ENCODE peak calls at places on chromosome 1, in nine cellular contexts. One of them, this sample, is unnamed.

GRCh38 chr1:210689741-210690635 is 361.3 kb downstream of the HHAT start:
- DNase-seq in lower lobe of right lung: no peak
- DNase-seq in esophagus muscularis mucosa: no peak
- DNase-seq in AG10803: no peak
- DNase-seq in thyroid gland: peak
- DNase-seq in bronchial epithelial cell: no peak
- DNase-seq in Panc1: no peak
- DNase-seq in spleen: no peak
- DNase-seq in stomach: no peak
- DNase-seq in this sample: no peak

GRCh38 chr1:44417351-44418021 is 12.4 kb downstream of the RNF220 start:
- DNase-seq in lower lobe of right lung: peak
- DNase-seq in esophagus muscularis mucosa: no peak
- DNase-seq in AG10803: peak
- DNase-seq in thyroid gland: peak
- DNase-seq in bronchial epithelial cell: no peak
- DNase-seq in Panc1: no peak
- DNase-seq in spleen: peak
- DNase-seq in stomach: peak
- DNase-seq in this sample: no peak

GRCh38 chr1:198373376-198373775 is 167.1 kb downstream of the ATP6V1G3 start:
- DNase-seq in lower lobe of right lung: no peak
- DNase-seq in esophagus muscularis mucosa: no peak
- DNase-seq in AG10803: peak
- DNase-seq in thyroid gland: no peak
- DNase-seq in bronchial epithelial cell: peak
- DNase-seq in Panc1: no peak
- DNase-seq in spleen: no peak
- DNase-seq in stomach: no peak
- DNase-seq in this sample: no peak

GRCh38 chr1:203271018-203271743 is 34.1 kb upstream of the BTG2 start:
- DNase-seq in lower lobe of right lung: peak
- DNase-seq in esophagus muscularis mucosa: peak
- DNase-seq in AG10803: peak
- DNase-seq in thyroid gland: peak
- DNase-seq in bronchial epithelial cell: peak
- DNase-seq in Panc1: no peak
- DNase-seq in spleen: peak
- DNase-seq in stomach: peak
- DNase-seq in this sample: no peak

GRCh38 chr1:180598333-180598979 is 33.4 kb upstream of the XPR1 start:
- DNase-seq in lower lobe of right lung: no peak
- DNase-seq in esophagus muscularis mucosa: no peak
- DNase-seq in AG10803: no peak
- DNase-seq in thyroid gland: no peak
- DNase-seq in bronchial epithelial cell: peak
- DNase-seq in Panc1: no peak
- DNase-seq in spleen: no peak
- DNase-seq in stomach: no peak
- DNase-seq in this sample: no peak

GRCh38 chr1:12230549-12231275 is 882 bp downstream of the VPS13D start:
- DNase-seq in lower lobe of right lung: peak
- DNase-seq in esophagus muscularis mucosa: no peak
- DNase-seq in AG10803: peak
- DNase-seq in thyroid gland: peak
- DNase-seq in bronchial epithelial cell: no peak
- DNase-seq in Panc1: no peak
- DNase-seq in spleen: peak
- DNase-seq in stomach: peak
- DNase-seq in this sample: no peak

GRCh38 chr1:41573803-41574713 is 89.6 kb upstream of the EDN2 start:
- DNase-seq in lower lobe of right lung: peak
- DNase-seq in esophagus muscularis mucosa: no peak
- DNase-seq in AG10803: peak
- DNase-seq in thyroid gland: peak
- DNase-seq in bronchial epithelial cell: peak
- DNase-seq in Panc1: peak
- DNase-seq in spleen: peak
- DNase-seq in stomach: peak
- DNase-seq in this sample: peak

GRCh38 chr1:50658421-50659076 is 235.3 kb upstream of the DMRTA2 start:
- DNase-seq in lower lobe of right lung: no peak
- DNase-seq in esophagus muscularis mucosa: no peak
- DNase-seq in AG10803: peak
- DNase-seq in thyroid gland: no peak
- DNase-seq in bronchial epithelial cell: peak
- DNase-seq in Panc1: no peak
- DNase-seq in spleen: no peak
- DNase-seq in stomach: no peak
- DNase-seq in this sample: no peak

GRCh38 chr1:191206808-191207207 is 729.1 kb upstream of the BRINP3 start:
- DNase-seq in lower lobe of right lung: no peak
- DNase-seq in esophagus muscularis mucosa: no peak
- DNase-seq in AG10803: no peak
- DNase-seq in thyroid gland: no peak
- DNase-seq in bronchial epithelial cell: peak
- DNase-seq in Panc1: no peak
- DNase-seq in spleen: no peak
- DNase-seq in stomach: no peak
- DNase-seq in this sample: no peak

GRCh38 chr1:2039251-2039650 is 11.0 kb upstream of the PRKCZ start:
- DNase-seq in lower lobe of right lung: no peak
- DNase-seq in esophagus muscularis mucosa: no peak
- DNase-seq in AG10803: no peak
- DNase-seq in thyroid gland: no peak
- DNase-seq in bronchial epithelial cell: no peak
- DNase-seq in Panc1: no peak
- DNase-seq in spleen: no peak
- DNase-seq in stomach: no peak
- DNase-seq in this sample: no peak

GRCh38 chr1:160621633-160622413 is 25.0 kb downstream of the SLAMF1 start:
- DNase-seq in lower lobe of right lung: no peak
- DNase-seq in esophagus muscularis mucosa: peak
- DNase-seq in AG10803: no peak
- DNase-seq in thyroid gland: no peak
- DNase-seq in bronchial epithelial cell: no peak
- DNase-seq in Panc1: no peak
- DNase-seq in spleen: no peak
- DNase-seq in stomach: no peak
- DNase-seq in this sample: no peak

GRCh38 chr1:160619742-160620277 is 27.0 kb downstream of the SLAMF1 start:
- DNase-seq in lower lobe of right lung: no peak
- DNase-seq in esophagus muscularis mucosa: peak
- DNase-seq in AG10803: no peak
- DNase-seq in thyroid gland: no peak
- DNase-seq in bronchial epithelial cell: no peak
- DNase-seq in Panc1: no peak
- DNase-seq in spleen: no peak
- DNase-seq in stomach: no peak
- DNase-seq in this sample: no peak

GRCh38 chr1:160618327-160618726 is 28.5 kb downstream of the SLAMF1 start:
- DNase-seq in lower lobe of right lung: no peak
- DNase-seq in esophagus muscularis mucosa: peak
- DNase-seq in AG10803: no peak
- DNase-seq in thyroid gland: no peak
- DNase-seq in bronchial epithelial cell: no peak
- DNase-seq in Panc1: no peak
- DNase-seq in spleen: no peak
- DNase-seq in stomach: no peak
- DNase-seq in this sample: no peak

GRCh38 chr1:160620942-160621632 is 25.8 kb downstream of the SLAMF1 start:
- DNase-seq in lower lobe of right lung: no peak
- DNase-seq in esophagus muscularis mucosa: peak
- DNase-seq in AG10803: no peak
- DNase-seq in thyroid gland: no peak
- DNase-seq in bronchial epithelial cell: no peak
- DNase-seq in Panc1: no peak
- DNase-seq in spleen: no peak
- DNase-seq in stomach: no peak
- DNase-seq in this sample: no peak

DNA sequence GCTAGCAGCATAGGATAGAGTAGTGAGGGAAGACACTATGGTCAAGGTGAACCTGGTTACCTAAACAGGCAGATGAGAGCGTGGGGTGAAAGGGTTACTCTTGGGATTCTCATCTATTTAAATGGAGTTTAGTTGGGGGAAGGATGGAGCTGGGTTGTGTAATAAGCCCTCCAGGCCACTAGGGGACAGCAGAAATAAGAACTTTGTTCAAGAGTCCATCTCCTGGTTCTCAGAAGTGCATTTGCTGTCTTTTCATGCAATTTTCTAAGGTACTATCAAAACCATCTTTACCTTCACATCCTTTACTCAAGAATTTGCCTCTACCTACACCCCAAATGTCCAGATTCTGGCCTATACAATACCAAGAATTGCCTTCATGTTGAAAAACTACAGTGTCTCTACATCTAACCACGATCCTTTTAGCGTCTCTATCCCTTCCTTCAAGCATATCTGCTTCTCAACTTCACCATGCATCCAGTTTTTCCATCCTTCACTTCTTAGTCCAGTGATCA is 28.0 kb downstream of the SLAMF1 start:
- DNase-seq in lower lobe of right lung: no peak
- DNase-seq in esophagus muscularis mucosa: peak
- DNase-seq in AG10803: no peak
- DNase-seq in thyroid gland: no peak
- DNase-seq in bronchial epithelial cell: no peak
- DNase-seq in Panc1: peak
- DNase-seq in spleen: no peak
- DNase-seq in stomach: no peak
- DNase-seq in this sample: no peak
- TF ChIP-seq CTCF in lower lobe of right lung: peak
- TF ChIP-seq CTCF in esophagus muscularis mucosa: peak
- TF ChIP-seq CTCF in AG10803: peak
- TF ChIP-seq CTCF in thyroid gland: no peak
- TF ChIP-seq CTCF in bronchial epithelial cell: peak
- TF ChIP-seq CTCF in Panc1: peak
- TF ChIP-seq CTCF in spleen: peak
- TF ChIP-seq CTCF in stomach: peak
- TF ChIP-seq CTCF in this sample: peak

DNA sequence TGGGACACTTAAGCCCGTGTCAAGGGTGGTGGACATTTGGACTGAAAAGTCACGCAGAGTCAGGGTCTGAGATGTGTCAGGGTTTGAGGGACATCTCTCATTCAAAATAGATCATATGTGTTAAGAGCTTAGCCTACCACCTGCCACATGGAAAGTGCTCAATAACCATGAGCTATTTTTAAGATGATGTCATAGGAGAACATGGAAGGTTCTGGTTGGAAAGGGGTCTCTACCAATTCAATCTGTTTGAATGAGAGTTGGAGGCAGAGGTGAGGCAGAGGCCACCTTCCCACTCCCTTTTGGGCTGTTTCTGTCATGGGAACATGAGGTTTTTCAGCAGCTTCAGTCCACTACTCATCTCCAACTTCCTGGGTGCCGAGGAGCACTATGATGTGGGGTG is 239.9 kb downstream of the GRIK3 start:
- DNase-seq in lower lobe of right lung: no peak
- DNase-seq in esophagus muscularis mucosa: no peak
- DNase-seq in AG10803: no peak
- DNase-seq in thyroid gland: no peak
- DNase-seq in bronchial epithelial cell: no peak
- DNase-seq in Panc1: no peak
- DNase-seq in spleen: no peak
- DNase-seq in stomach: no peak
- DNase-seq in this sample: no peak
- H3K4me3 ChIP-seq in lower lobe of right lung: no peak
- H3K4me3 ChIP-seq in esophagus muscularis mucosa: no peak
- H3K4me3 ChIP-seq in AG10803: no peak
- H3K4me3 ChIP-seq in thyroid gland: no peak
- H3K4me3 ChIP-seq in bronchial epithelial cell: no peak
- H3K4me3 ChIP-seq in Panc1: no peak
- H3K4me3 ChIP-seq in spleen: no peak
- H3K4me3 ChIP-seq in stomach: no peak
- H3K4me3 ChIP-seq in this sample: no peak

GRCh38 chr1:89085781-89086180 is 20.8 kb upstream of the GBP1 start:
- DNase-seq in lower lobe of right lung: no peak
- DNase-seq in esophagus muscularis mucosa: no peak
- DNase-seq in AG10803: peak
- DNase-seq in thyroid gland: no peak
- DNase-seq in bronchial epithelial cell: no peak
- DNase-seq in Panc1: peak
- DNase-seq in spleen: no peak
- DNase-seq in stomach: peak
- DNase-seq in this sample: no peak
- TF ChIP-seq CTCF in lower lobe of right lung: peak
- TF ChIP-seq CTCF in esophagus muscularis mucosa: peak
- TF ChIP-seq CTCF in AG10803: peak
- TF ChIP-seq CTCF in thyroid gland: no peak
- TF ChIP-seq CTCF in bronchial epithelial cell: no peak
- TF ChIP-seq CTCF in Panc1: peak
- TF ChIP-seq CTCF in spleen: peak
- TF ChIP-seq CTCF in stomach: peak
- TF ChIP-seq CTCF in this sample: peak

GRCh38 chr1:215887618-215888017 is 320.5 kb downstream of the KCTD3 start:
- DNase-seq in lower lobe of right lung: no peak
- DNase-seq in esophagus muscularis mucosa: no peak
- DNase-seq in AG10803: no peak
- DNase-seq in thyroid gland: no peak
- DNase-seq in bronchial epithelial cell: no peak
- DNase-seq in Panc1: no peak
- DNase-seq in spleen: no peak
- DNase-seq in stomach: no peak
- DNase-seq in this sample: no peak

GRCh38 chr1:215888159-215888558 is 321.1 kb downstream of the KCTD3 start:
- DNase-seq in lower lobe of right lung: no peak
- DNase-seq in esophagus muscularis mucosa: no peak
- DNase-seq in AG10803: no peak
- DNase-seq in thyroid gland: peak
- DNase-seq in bronchial epithelial cell: peak
- DNase-seq in Panc1: no peak
- DNase-seq in spleen: no peak
- DNase-seq in stomach: no peak
- DNase-seq in this sample: no peak

GRCh38 chr1:215891673-215892072 is 324.6 kb downstream of the KCTD3 start:
- DNase-seq in lower lobe of right lung: no peak
- DNase-seq in esophagus muscularis mucosa: no peak
- DNase-seq in AG10803: no peak
- DNase-seq in thyroid gland: no peak
- DNase-seq in bronchial epithelial cell: no peak
- DNase-seq in Panc1: no peak
- DNase-seq in spleen: no peak
- DNase-seq in stomach: no peak
- DNase-seq in this sample: no peak

GRCh38 chr1:215891266-215891665 is 324.2 kb downstream of the KCTD3 start:
- DNase-seq in lower lobe of right lung: no peak
- DNase-seq in esophagus muscularis mucosa: no peak
- DNase-seq in AG10803: no peak
- DNase-seq in thyroid gland: no peak
- DNase-seq in bronchial epithelial cell: no peak
- DNase-seq in Panc1: no peak
- DNase-seq in spleen: no peak
- DNase-seq in stomach: no peak
- DNase-seq in this sample: no peak

DNA sequence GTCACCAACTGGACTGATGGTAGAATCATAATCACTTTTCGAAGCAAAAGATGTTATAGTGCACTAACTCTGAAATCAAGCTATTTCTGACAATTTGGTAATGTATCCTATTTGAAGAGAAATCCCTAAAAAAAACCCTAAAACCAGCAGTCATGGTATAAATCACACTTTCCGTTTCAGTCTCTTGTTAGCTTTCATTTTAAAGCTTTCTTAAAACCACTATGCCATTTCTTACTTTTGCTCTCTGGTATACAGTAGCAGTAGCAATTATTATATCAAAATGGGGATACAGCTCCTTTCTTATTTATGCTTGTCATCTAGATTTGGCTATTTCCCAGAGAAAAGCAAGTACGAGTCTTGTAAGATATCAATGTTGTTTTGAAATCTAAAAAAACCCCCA is 323.3 kb downstream of the KCTD3 start:
- DNase-seq in lower lobe of right lung: no peak
- DNase-seq in esophagus muscularis mucosa: no peak
- DNase-seq in AG10803: no peak
- DNase-seq in thyroid gland: no peak
- DNase-seq in bronchial epithelial cell: no peak
- DNase-seq in Panc1: no peak
- DNase-seq in spleen: no peak
- DNase-seq in stomach: no peak
- DNase-seq in this sample: peak
- H3K4me3 ChIP-seq in lower lobe of right lung: no peak
- H3K4me3 ChIP-seq in esophagus muscularis mucosa: no peak
- H3K4me3 ChIP-seq in AG10803: no peak
- H3K4me3 ChIP-seq in thyroid gland: no peak
- H3K4me3 ChIP-seq in bronchial epithelial cell: no peak
- H3K4me3 ChIP-seq in Panc1: no peak
- H3K4me3 ChIP-seq in spleen: no peak
- H3K4me3 ChIP-seq in stomach: no peak
- H3K4me3 ChIP-seq in this sample: no peak

This sample was measured in GM12864.